ENCODE peak calls at places on chromosome X, in eight cellular contexts. One of them, this sample, is unnamed.

GRCh38 chrX:115311139-115311538 is 21.6 kb downstream of the LUZP4 start:
- DNase-seq in Karpas-422: no peak
- DNase-seq in upper lobe of right lung: no peak
- DNase-seq in GDM1: no peak
- DNase-seq in AG09319: no peak
- DNase-seq in activated CD8-positive, alpha-beta T cell treated with anti-CD3 and anti-CD28 coated beads, Interleukin-2, amount 10 ng/mL, durations not matched to agents 7 days and 5 days: no peak
- DNase-seq in NAMALWA: no peak
- DNase-seq in GM23248: no peak
- DNase-seq in this sample: no peak

GRCh38 chrX:20061869-20062254 is 54.8 kb downstream of the MAP7D2 start:
- DNase-seq in Karpas-422: no peak
- DNase-seq in NAMALWA: no peak
- DNase-seq in GM23248: peak
- DNase-seq in AG09319: no peak
- DNase-seq in upper lobe of right lung: no peak
- DNase-seq in activated CD8-positive, alpha-beta T cell treated with anti-CD3 and anti-CD28 coated beads, Interleukin-2, amount 10 ng/mL, durations not matched to agents 7 days and 5 days: no peak
- DNase-seq in GDM1: no peak
- DNase-seq in this sample: no peak

GRCh38 chrX:37599735-37600134 is 28.3 kb downstream of the LANCL3 start:
- DNase-seq in GM23248: no peak
- DNase-seq in AG09319: no peak
- DNase-seq in upper lobe of right lung: no peak
- DNase-seq in Karpas-422: no peak
- DNase-seq in GDM1: no peak
- DNase-seq in NAMALWA: no peak
- DNase-seq in activated CD8-positive, alpha-beta T cell treated with anti-CD3 and anti-CD28 coated beads, Interleukin-2, amount 10 ng/mL, durations not matched to agents 7 days and 5 days: no peak
- DNase-seq in this sample: no peak

GRCh38 chrX:53438174-53438831 is 4.1 kb upstream of the HSD17B10 start:
- DNase-seq in Karpas-422: no peak
- DNase-seq in upper lobe of right lung: no peak
- DNase-seq in NAMALWA: no peak
- DNase-seq in activated CD8-positive, alpha-beta T cell treated with anti-CD3 and anti-CD28 coated beads, Interleukin-2, amount 10 ng/mL, durations not matched to agents 7 days and 5 days: no peak
- DNase-seq in AG09319: no peak
- DNase-seq in GDM1: no peak
- DNase-seq in GM23248: no peak
- DNase-seq in this sample: no peak

GRCh38 chrX:73851014-73852009 is 288.3 kb downstream of the CHIC1 start:
- DNase-seq in upper lobe of right lung: no peak
- DNase-seq in GM23248: no peak
- DNase-seq in AG09319: peak
- DNase-seq in GDM1: peak
- DNase-seq in activated CD8-positive, alpha-beta T cell treated with anti-CD3 and anti-CD28 coated beads, Interleukin-2, amount 10 ng/mL, durations not matched to agents 7 days and 5 days: no peak
- DNase-seq in NAMALWA: no peak
- DNase-seq in Karpas-422: peak
- DNase-seq in this sample: peak

GRCh38 chrX:132488092-132488749 is 617 bp downstream of the MBNL3 start:
- DNase-seq in GM23248: peak
- DNase-seq in activated CD8-positive, alpha-beta T cell treated with anti-CD3 and anti-CD28 coated beads, Interleukin-2, amount 10 ng/mL, durations not matched to agents 7 days and 5 days: peak
- DNase-seq in GDM1: peak
- DNase-seq in Karpas-422: peak
- DNase-seq in NAMALWA: peak
- DNase-seq in upper lobe of right lung: no peak
- DNase-seq in AG09319: no peak
- DNase-seq in this sample: no peak

GRCh38 chrX:132744470-132744869 is 214.0 kb downstream of the HS6ST2 start:
- DNase-seq in Karpas-422: no peak
- DNase-seq in NAMALWA: no peak
- DNase-seq in GM23248: no peak
- DNase-seq in upper lobe of right lung: no peak
- DNase-seq in GDM1: no peak
- DNase-seq in AG09319: no peak
- DNase-seq in activated CD8-positive, alpha-beta T cell treated with anti-CD3 and anti-CD28 coated beads, Interleukin-2, amount 10 ng/mL, durations not matched to agents 7 days and 5 days: no peak
- DNase-seq in this sample: no peak

GRCh38 chrX:118553042-118553714 is 57.6 kb downstream of the DOCK11 start:
- DNase-seq in activated CD8-positive, alpha-beta T cell treated with anti-CD3 and anti-CD28 coated beads, Interleukin-2, amount 10 ng/mL, durations not matched to agents 7 days and 5 days: no peak
- DNase-seq in AG09319: no peak
- DNase-seq in GM23248: no peak
- DNase-seq in NAMALWA: no peak
- DNase-seq in Karpas-422: no peak
- DNase-seq in upper lobe of right lung: no peak
- DNase-seq in GDM1: no peak
- DNase-seq in this sample: no peak

GRCh38 chrX:13212191-13212651 is 107.6 kb downstream of the ATXN3L start:
- DNase-seq in GM23248: no peak
- DNase-seq in NAMALWA: no peak
- DNase-seq in AG09319: no peak
- DNase-seq in GDM1: no peak
- DNase-seq in upper lobe of right lung: no peak
- DNase-seq in activated CD8-positive, alpha-beta T cell treated with anti-CD3 and anti-CD28 coated beads, Interleukin-2, amount 10 ng/mL, durations not matched to agents 7 days and 5 days: no peak
- DNase-seq in Karpas-422: no peak
- DNase-seq in this sample: no peak

GRCh38 chrX:27336466-27337091 is 126.6 kb downstream of the PPP4R3C start:
- DNase-seq in GM23248: peak
- DNase-seq in AG09319: no peak
- DNase-seq in Karpas-422: peak
- DNase-seq in GDM1: peak
- DNase-seq in upper lobe of right lung: no peak
- DNase-seq in activated CD8-positive, alpha-beta T cell treated with anti-CD3 and anti-CD28 coated beads, Interleukin-2, amount 10 ng/mL, durations not matched to agents 7 days and 5 days: peak
- DNase-seq in NAMALWA: peak
- DNase-seq in this sample: no peak

GRCh38 chrX:100721328-100721727 is 10.6 kb downstream of the SYTL4 start:
- DNase-seq in NAMALWA: no peak
- DNase-seq in activated CD8-positive, alpha-beta T cell treated with anti-CD3 and anti-CD28 coated beads, Interleukin-2, amount 10 ng/mL, durations not matched to agents 7 days and 5 days: no peak
- DNase-seq in GDM1: no peak
- DNase-seq in upper lobe of right lung: no peak
- DNase-seq in AG09319: no peak
- DNase-seq in GM23248: no peak
- DNase-seq in Karpas-422: no peak
- DNase-seq in this sample: no peak

GRCh38 chrX:153861147-153861546 is 24.8 kb downstream of the L1CAM start:
- DNase-seq in GDM1: no peak
- DNase-seq in Karpas-422: no peak
- DNase-seq in GM23248: no peak
- DNase-seq in AG09319: no peak
- DNase-seq in upper lobe of right lung: no peak
- DNase-seq in NAMALWA: no peak
- DNase-seq in activated CD8-positive, alpha-beta T cell treated with anti-CD3 and anti-CD28 coated beads, Interleukin-2, amount 10 ng/mL, durations not matched to agents 7 days and 5 days: no peak
- DNase-seq in this sample: peak

GRCh38 chrX:132737743-132738142 is 220.7 kb downstream of the HS6ST2 start:
- DNase-seq in AG09319: no peak
- DNase-seq in NAMALWA: no peak
- DNase-seq in upper lobe of right lung: no peak
- DNase-seq in GM23248: no peak
- DNase-seq in GDM1: no peak
- DNase-seq in Karpas-422: no peak
- DNase-seq in activated CD8-positive, alpha-beta T cell treated with anti-CD3 and anti-CD28 coated beads, Interleukin-2, amount 10 ng/mL, durations not matched to agents 7 days and 5 days: peak
- DNase-seq in this sample: peak

GRCh38 chrX:71216446-71216845 is 6.6 kb upstream of the GJB1 start:
- DNase-seq in NAMALWA: no peak
- DNase-seq in Karpas-422: no peak
- DNase-seq in upper lobe of right lung: no peak
- DNase-seq in AG09319: no peak
- DNase-seq in activated CD8-positive, alpha-beta T cell treated with anti-CD3 and anti-CD28 coated beads, Interleukin-2, amount 10 ng/mL, durations not matched to agents 7 days and 5 days: no peak
- DNase-seq in GDM1: no peak
- DNase-seq in GM23248: no peak
- DNase-seq in this sample: no peak

GRCh38 chrX:9337056-9337455 is 127.8 kb upstream of the TBL1X start:
- DNase-seq in AG09319: no peak
- DNase-seq in upper lobe of right lung: no peak
- DNase-seq in GDM1: no peak
- DNase-seq in Karpas-422: no peak
- DNase-seq in NAMALWA: no peak
- DNase-seq in activated CD8-positive, alpha-beta T cell treated with anti-CD3 and anti-CD28 coated beads, Interleukin-2, amount 10 ng/mL, durations not matched to agents 7 days and 5 days: no peak
- DNase-seq in GM23248: peak
- DNase-seq in this sample: no peak

GRCh38 chrX:14913241-14913640 is 40.0 kb downstream of the MOSPD2 start:
- DNase-seq in GM23248: peak
- DNase-seq in activated CD8-positive, alpha-beta T cell treated with anti-CD3 and anti-CD28 coated beads, Interleukin-2, amount 10 ng/mL, durations not matched to agents 7 days and 5 days: no peak
- DNase-seq in AG09319: no peak
- DNase-seq in upper lobe of right lung: no peak
- DNase-seq in GDM1: no peak
- DNase-seq in NAMALWA: no peak
- DNase-seq in Karpas-422: no peak
- DNase-seq in this sample: no peak

GRCh38 chrX:75156537-75156945 is 458 bp upstream of the ABCB7 start:
- DNase-seq in AG09319: no peak
- DNase-seq in Karpas-422: peak
- DNase-seq in activated CD8-positive, alpha-beta T cell treated with anti-CD3 and anti-CD28 coated beads, Interleukin-2, amount 10 ng/mL, durations not matched to agents 7 days and 5 days: peak
- DNase-seq in NAMALWA: no peak
- DNase-seq in GM23248: peak
- DNase-seq in GDM1: no peak
- DNase-seq in upper lobe of right lung: no peak
- DNase-seq in this sample: no peak

GRCh38 chrX:150683536-150684146 is 9.6 kb upstream of the MTMR1 start:
- DNase-seq in GM23248: peak
- DNase-seq in Karpas-422: peak
- DNase-seq in AG09319: no peak
- DNase-seq in activated CD8-positive, alpha-beta T cell treated with anti-CD3 and anti-CD28 coated beads, Interleukin-2, amount 10 ng/mL, durations not matched to agents 7 days and 5 days: peak
- DNase-seq in GDM1: peak
- DNase-seq in NAMALWA: peak
- DNase-seq in upper lobe of right lung: no peak
- DNase-seq in this sample: no peak

GRCh38 chrX:72060196-72060974 is 71.3 kb downstream of the RTL5 start:
- DNase-seq in AG09319: no peak
- DNase-seq in GM23248: peak
- DNase-seq in activated CD8-positive, alpha-beta T cell treated with anti-CD3 and anti-CD28 coated beads, Interleukin-2, amount 10 ng/mL, durations not matched to agents 7 days and 5 days: no peak
- DNase-seq in GDM1: no peak
- DNase-seq in upper lobe of right lung: no peak
- DNase-seq in NAMALWA: peak
- DNase-seq in Karpas-422: peak
- DNase-seq in this sample: no peak

GRCh38 chrX:133440081-133440796 is 24.9 kb upstream of the GPC4 start:
- DNase-seq in Karpas-422: no peak
- DNase-seq in GM23248: no peak
- DNase-seq in AG09319: no peak
- DNase-seq in upper lobe of right lung: no peak
- DNase-seq in activated CD8-positive, alpha-beta T cell treated with anti-CD3 and anti-CD28 coated beads, Interleukin-2, amount 10 ng/mL, durations not matched to agents 7 days and 5 days: no peak
- DNase-seq in GDM1: no peak
- DNase-seq in NAMALWA: no peak
- DNase-seq in this sample: no peak

GRCh38 chrX:15714529-15714928 is 23.5 kb upstream of the CA5B start:
- DNase-seq in GM23248: no peak
- DNase-seq in NAMALWA: no peak
- DNase-seq in AG09319: no peak
- DNase-seq in upper lobe of right lung: no peak
- DNase-seq in Karpas-422: no peak
- DNase-seq in GDM1: no peak
- DNase-seq in activated CD8-positive, alpha-beta T cell treated with anti-CD3 and anti-CD28 coated beads, Interleukin-2, amount 10 ng/mL, durations not matched to agents 7 days and 5 days: no peak
- DNase-seq in this sample: no peak

This sample was measured in natural killer cell treated with Interleukin-12 subunit alpha and Interleukin-12 subunit beta and Interleukin-15 and Interleukin-18, amount 100 ng/mL, for 72 hours.